ENCODE peak calls at places on chromosomes 3 and 15, in ten cellular contexts. J is SK-N-SH, P is stomach, D is tibial nerve, T is sigmoid colon, C is A549, O is HepG2, U is transverse colon, G is H1, Y is upper lobe of left lung. B is an unnamed sample.
A peak's percentile ranks its signal among the peaks of the same experiment; 100 is the strongest.

GRCh38 chr15:55475842-55476241 is 32.2 kb downstream of the DNAAF4 start:
- DNase-seq in D (no peak), G (no peak), U (no peak), J (no peak), Y (no peak), O (no peak), C (no peak), P (no peak), T (no peak), B (no peak)

GRCh38 chr3:4504340-4505261 is 11.5 kb downstream of the ITPR1 start:
- DNase-seq in P (no peak), C (no peak), Y (no peak), D (no peak), U (peak; percentile 70), O (no peak), G (no peak), J (peak; percentile 61), T (peak; percentile 75), B (peak; percentile 35)

GRCh38 chr3:30530084-30530483 is 76.3 kb upstream of the TGFBR2 start:
- DNase-seq in P (no peak), O (no peak), Y (no peak), C (no peak), D (no peak), U (no peak), G (no peak), T (no peak), J (no peak), B (no peak)

GRCh38 chr3:98733055-98733777 is 29.9 kb upstream of the ST3GAL6 start:
- DNase-seq in U (peak; percentile 13), T (peak; percentile 68), D (peak; percentile 7), J (peak; percentile 75), O (peak; percentile 12), C (peak; percentile 44), Y (peak; percentile 47), P (peak; percentile 36), G (no peak), B (no peak)

GRCh38 chr15:83561661-83562060 is 92.3 kb upstream of the ADAMTSL3 start:
- DNase-seq in U (no peak), T (no peak), J (no peak), O (no peak), C (no peak), D (no peak), G (no peak), Y (no peak), P (no peak), B (no peak)

GRCh38 chr3:112643621-112644236 is 2.8 kb upstream of the CCDC80 start:
- DNase-seq in P (no peak), G (no peak), U (no peak), D (no peak), J (no peak), C (no peak), O (no peak), Y (no peak), T (no peak), B (no peak)

GRCh38 chr3:16675805-16676204 is 70.6 kb upstream of the DAZL start:
- DNase-seq in T (no peak), C (no peak), U (no peak), J (no peak), O (no peak), P (no peak), D (no peak), Y (no peak), G (no peak), B (no peak)

GRCh38 chr15:91407237-91407889 is 307.3 kb downstream of the SV2B start:
- DNase-seq in Y (no peak), D (no peak), P (no peak), C (no peak), U (no peak), G (no peak), J (no peak), O (no peak), T (no peak), B (no peak)

GRCh38 chr15:71237456-71238188 is 122.4 kb downstream of the THSD4 start:
- DNase-seq in C (peak; percentile 97), O (peak; percentile 21), T (no peak), G (no peak), P (peak; percentile 65), Y (no peak), J (no peak), D (no peak), U (peak; percentile 88), B (peak; percentile 31)

GRCh38 chr3:24145481-24145880 is 200.4 kb downstream of the NR1D2 start:
- DNase-seq in C (no peak), T (no peak), O (no peak), Y (no peak), J (no peak), G (no peak), P (no peak), D (no peak), U (no peak), B (no peak)

GRCh38 chr15:52208306-52208946 is 17.2 kb upstream of the GNB5 start:
- DNase-seq in D (peak; percentile 30), Y (peak; percentile 44), C (peak; percentile 81), T (peak; percentile 70), J (peak; percentile 63), G (peak; percentile 43), O (peak; percentile 76), P (peak; percentile 71), U (peak; percentile 66), B (peak; percentile 52)

GRCh38 chr3:10004960-10005564 is 18.4 kb upstream of the EMC3 start:
- DNase-seq in C (no peak), U (no peak), G (no peak), Y (no peak), P (no peak), O (peak; percentile 87), J (no peak), T (peak; percentile 40), D (no peak), B (no peak)

GRCh38 chr3:178765472-178765871 is 229.2 kb downstream of the KCNMB2 start:
- DNase-seq in C (no peak), Y (no peak), D (no peak), T (no peak), O (no peak), G (no peak), P (no peak), J (no peak), U (no peak), B (no peak)

GRCh38 chr15:99564221-99565030 is 1.4 kb upstream of the MEF2A start:
- DNase-seq in Y (peak; percentile 27), T (peak; percentile 75), U (peak; percentile 19), D (peak; percentile 38), G (no peak), J (no peak), P (no peak), O (peak; percentile 36), C (no peak), B (peak; percentile 56)

GRCh38 chr3:196093271-196094111 is 11.6 kb upstream of the TFRC start:
- DNase-seq in D (peak; percentile 42), T (no peak), J (no peak), U (no peak), Y (peak; percentile 24), C (no peak), G (no peak), O (no peak), P (no peak), B (no peak)

GRCh38 chr3:414063-414462 is 217.5 kb downstream of the CHL1 start:
- DNase-seq in C (peak; percentile 7), J (no peak), D (no peak), T (no peak), Y (no peak), P (no peak), U (no peak), O (no peak), G (no peak), B (no peak)

GRCh38 chr15:84985158-84985557 is 3.5 kb downstream of the PDE8A start:
- DNase-seq in T (no peak), U (no peak), O (no peak), C (no peak), J (no peak), G (no peak), D (no peak), P (no peak), Y (no peak), B (no peak)

GRCh38 chr3:183540501-183541234 is 14.8 kb downstream of the KLHL6 start:
- DNase-seq in P (no peak), J (no peak), U (peak; percentile 53), G (no peak), O (no peak), C (no peak), D (no peak), T (no peak), Y (no peak), B (no peak)
- H3K4me1 ChIP-seq in P (no peaks in the 10 kb centered on the region), J (no peaks in the 10 kb centered on the region), U (no peaks in the 10 kb centered on the region), G (peaks cover 3% of the 10 kb centered on the region), O (no peaks in the 10 kb centered on the region), C (no peaks in the 10 kb centered on the region), D (peaks cover 5% of the 10 kb centered on the region), T (no peaks in the 10 kb centered on the region), Y (peaks cover 33% of the 10 kb centered on the region), B (peaks cover 2% of the 10 kb centered on the region)

GRCh38 chr3:58540176-58540863 is 3.3 kb upstream of the ACOX2 start:
- DNase-seq in C (no peak), O (no peak), T (no peak), J (no peak), U (no peak), Y (no peak), P (no peak), D (no peak), G (no peak), B (no peak)

GRCh38 chr3:58539636-58540035 is 2.6 kb upstream of the ACOX2 start:
- DNase-seq in C (no peak), T (no peak), Y (no peak), U (no peak), P (no peak), G (no peak), D (no peak), O (no peak), J (no peak), B (no peak)

DNA sequence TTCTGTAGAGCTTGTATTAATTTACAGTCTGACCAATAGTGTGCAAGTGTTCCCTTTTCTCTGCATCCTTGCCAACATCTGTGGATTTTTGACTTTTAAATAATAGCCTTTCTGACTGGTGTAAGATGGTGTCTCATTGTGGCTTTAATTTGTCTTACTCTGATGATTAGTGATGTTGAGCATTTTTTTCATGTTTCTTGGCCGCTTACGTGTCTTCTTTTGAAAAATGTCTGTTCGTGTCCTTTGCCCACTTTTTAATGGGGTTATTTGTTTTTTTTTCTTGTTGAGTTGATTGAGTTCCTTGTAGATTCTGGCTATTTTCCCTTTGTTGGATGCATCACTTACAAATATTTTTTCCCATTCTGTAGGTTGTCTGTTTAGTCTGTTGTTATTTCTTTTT is 7.6 kb upstream of the ACOX2 start:
- DNase-seq in P (no peak), G (no peak), O (no peak), J (no peak), U (no peak), C (no peak), D (no peak), T (no peak), Y (no peak), B (no peak)
- TF ChIP-seq EP300 in P (no peak), G (no peak), O (no peak), J (no peak), U (no peak), C (no peak), D (no peak), T (no peak), Y (no peak), B (no peak)

GRCh38 chr3:185150561-185150960 is 2.3 kb downstream of the C3orf70 start:
- DNase-seq in D (no peak), J (no peak), P (no peak), U (no peak), C (no peak), T (no peak), Y (no peak), O (no peak), G (no peak), B (no peak)
- H3K4me3 ChIP-seq in D (no peak overlapping the region), J (no peak overlapping the region), P (peak overlapping the region; percentile 65), U (peak overlapping the region; percentile 61), C (no peak overlapping the region), T (peak overlapping the region; percentile 71), Y (no peak overlapping the region), O (no peak overlapping the region), G (no peak overlapping the region), B (no peak overlapping the region)

GRCh38 chr15:86221119-86221518 is 141.4 kb downstream of the AGBL1 start:
- DNase-seq in G (no peak), D (no peak), C (no peak), T (no peak), Y (no peak), O (no peak), P (no peak), U (no peak), J (no peak), B (no peak)
- H3K4me1 ChIP-seq in G (no peaks in the 10 kb centered on the region), D (no peaks in the 10 kb centered on the region), C (no peaks in the 10 kb centered on the region), T (no peaks in the 10 kb centered on the region), Y (no peaks in the 10 kb centered on the region), O (no peaks in the 10 kb centered on the region), P (no peaks in the 10 kb centered on the region), U (no peaks in the 10 kb centered on the region), J (no peaks in the 10 kb centered on the region), B (no peaks in the 10 kb centered on the region)